ENCODE peak calls at places on chromosomes 6 and 20, in six cellular contexts. One of them, this sample, is unnamed.

GRCh38 chr6:78947962-78948361 is 80.6 kb downstream of the IRAK1BP1 start:
- DNase-seq in GM23338: no peak
- DNase-seq in HCT116: no peak
- DNase-seq in CD8-positive, alpha-beta T cell: no peak
- DNase-seq in transverse colon: no peak
- DNase-seq in pancreas: no peak
- DNase-seq in this sample: no peak

GRCh38 chr20:63830821-63831593 is at the start of gene ZBTB46:
- DNase-seq in GM23338: peak; percentile 68
- DNase-seq in transverse colon: peak; percentile 66
- DNase-seq in HCT116: no peak
- DNase-seq in pancreas: no peak
- DNase-seq in CD8-positive, alpha-beta T cell: no peak
- DNase-seq in this sample: peak; percentile 64

GRCh38 chr20:4813076-4813838 is 91.5 kb downstream of the PRND start:
- DNase-seq in pancreas: no peak
- DNase-seq in CD8-positive, alpha-beta T cell: no peak
- DNase-seq in transverse colon: peak; percentile 55
- DNase-seq in GM23338: no peak
- DNase-seq in HCT116: no peak
- DNase-seq in this sample: no peak

GRCh38 chr6:150711584-150712501 is 112.2 kb downstream of the PLEKHG1 start:
- DNase-seq in HCT116: no peak
- DNase-seq in transverse colon: peak; percentile 77
- DNase-seq in CD8-positive, alpha-beta T cell: no peak
- DNase-seq in GM23338: no peak
- DNase-seq in pancreas: no peak
- DNase-seq in this sample: no peak

GRCh38 chr6:78483546-78483945 is 383.8 kb upstream of the IRAK1BP1 start:
- DNase-seq in transverse colon: no peak
- DNase-seq in GM23338: no peak
- DNase-seq in CD8-positive, alpha-beta T cell: no peak
- DNase-seq in pancreas: no peak
- DNase-seq in HCT116: no peak
- DNase-seq in this sample: no peak

GRCh38 chr6:149963462-149964242 is at the start of gene ULBP1:
- DNase-seq in pancreas: peak; percentile 70
- DNase-seq in transverse colon: peak; percentile 78
- DNase-seq in CD8-positive, alpha-beta T cell: peak; percentile 44
- DNase-seq in GM23338: peak; percentile 92
- DNase-seq in HCT116: peak; percentile 81
- DNase-seq in this sample: no peak

GRCh38 chr20:38840053-38840893 is 34.8 kb downstream of the PPP1R16B start:
- DNase-seq in GM23338: no peak
- DNase-seq in transverse colon: no peak
- DNase-seq in HCT116: no peak
- DNase-seq in pancreas: no peak
- DNase-seq in CD8-positive, alpha-beta T cell: peak; percentile 12
- DNase-seq in this sample: peak; percentile 52

GRCh38 chr20:57570145-57570850 is 9.4 kb downstream of the PCK1 start:
- DNase-seq in HCT116: no peak
- DNase-seq in pancreas: no peak
- DNase-seq in CD8-positive, alpha-beta T cell: no peak
- DNase-seq in transverse colon: no peak
- DNase-seq in GM23338: no peak
- DNase-seq in this sample: no peak

GRCh38 chr6:55255061-55255571 is 72.2 kb upstream of the GFRAL start:
- DNase-seq in GM23338: no peak
- DNase-seq in HCT116: no peak
- DNase-seq in CD8-positive, alpha-beta T cell: no peak
- DNase-seq in transverse colon: no peak
- DNase-seq in pancreas: no peak
- DNase-seq in this sample: no peak

GRCh38 chr20:24950128-24950835 is 1.2 kb downstream of the CST7 start:
- DNase-seq in transverse colon: no peak
- DNase-seq in pancreas: peak; percentile 14
- DNase-seq in CD8-positive, alpha-beta T cell: no peak
- DNase-seq in HCT116: no peak
- DNase-seq in GM23338: no peak
- DNase-seq in this sample: no peak

GRCh38 chr6:143103916-143104315 is 43.2 kb downstream of the AIG1 start:
- DNase-seq in GM23338: no peak
- DNase-seq in HCT116: no peak
- DNase-seq in CD8-positive, alpha-beta T cell: no peak
- DNase-seq in pancreas: no peak
- DNase-seq in transverse colon: no peak
- DNase-seq in this sample: no peak

GRCh38 chr20:50130995-50131394 is 18.0 kb upstream of the UBE2V1 start:
- DNase-seq in transverse colon: peak; percentile 35
- DNase-seq in GM23338: no peak
- DNase-seq in pancreas: no peak
- DNase-seq in CD8-positive, alpha-beta T cell: no peak
- DNase-seq in HCT116: no peak
- DNase-seq in this sample: no peak

GRCh38 chr6:44363377-44363926 is 21.0 kb downstream of the SPATS1 start:
- DNase-seq in transverse colon: no peak
- DNase-seq in GM23338: no peak
- DNase-seq in CD8-positive, alpha-beta T cell: no peak
- DNase-seq in pancreas: no peak
- DNase-seq in HCT116: no peak
- DNase-seq in this sample: no peak

GRCh38 chr6:41560440-41561192 is 14.4 kb downstream of the FOXP4 start:
- DNase-seq in GM23338: peak; percentile 92
- DNase-seq in pancreas: peak; percentile 71
- DNase-seq in HCT116: no peak
- DNase-seq in transverse colon: peak; percentile 77
- DNase-seq in CD8-positive, alpha-beta T cell: peak; percentile 73
- DNase-seq in this sample: no peak

GRCh38 chr6:53628354-53629119 is 37.0 kb downstream of the KLHL31 start:
- DNase-seq in GM23338: no peak
- DNase-seq in pancreas: no peak
- DNase-seq in CD8-positive, alpha-beta T cell: no peak
- DNase-seq in HCT116: no peak
- DNase-seq in transverse colon: no peak
- DNase-seq in this sample: no peak

GRCh38 chr6:71766796-71767195 is 119.6 kb upstream of the RIMS1 start:
- DNase-seq in GM23338: no peak
- DNase-seq in HCT116: no peak
- DNase-seq in pancreas: no peak
- DNase-seq in CD8-positive, alpha-beta T cell: no peak
- DNase-seq in transverse colon: no peak
- DNase-seq in this sample: no peak

GRCh38 chr20:53707341-53708102 is 113.9 kb upstream of the ZNF217 start:
- DNase-seq in GM23338: peak; percentile 36
- DNase-seq in HCT116: no peak
- DNase-seq in pancreas: no peak
- DNase-seq in transverse colon: no peak
- DNase-seq in CD8-positive, alpha-beta T cell: no peak
- DNase-seq in this sample: no peak

GRCh38 chr6:52834481-52834880 is 6.1 kb downstream of the GSTA5 start:
- DNase-seq in CD8-positive, alpha-beta T cell: no peak
- DNase-seq in HCT116: no peak
- DNase-seq in transverse colon: no peak
- DNase-seq in GM23338: no peak
- DNase-seq in pancreas: no peak
- DNase-seq in this sample: no peak

GRCh38 chr20:51156041-51156795 is 133.3 kb upstream of the KCNG1 start:
- DNase-seq in transverse colon: no peak
- DNase-seq in pancreas: no peak
- DNase-seq in CD8-positive, alpha-beta T cell: no peak
- DNase-seq in HCT116: no peak
- DNase-seq in GM23338: no peak
- DNase-seq in this sample: no peak

GRCh38 chr6:139625998-139626975 is 251.8 kb upstream of the CITED2 start:
- DNase-seq in HCT116: no peak
- DNase-seq in CD8-positive, alpha-beta T cell: no peak
- DNase-seq in pancreas: no peak
- DNase-seq in GM23338: peak; percentile 14
- DNase-seq in transverse colon: no peak
- DNase-seq in this sample: no peak

GRCh38 chr20:4112490-4113420 is 97.4 kb upstream of the RNF24 start:
- DNase-seq in transverse colon: peak; percentile 56
- DNase-seq in pancreas: no peak
- DNase-seq in CD8-positive, alpha-beta T cell: no peak
- DNase-seq in HCT116: no peak
- DNase-seq in GM23338: no peak
- DNase-seq in this sample: no peak

GRCh38 chr6:140571139-140571538 is 1196.7 kb upstream of the CITED2 start:
- DNase-seq in GM23338: no peak
- DNase-seq in pancreas: no peak
- DNase-seq in HCT116: no peak
- DNase-seq in transverse colon: no peak
- DNase-seq in CD8-positive, alpha-beta T cell: no peak
- DNase-seq in this sample: no peak

GRCh38 chr6:142523485-142523884 is 221.7 kb downstream of the ADGRG6 start:
- DNase-seq in pancreas: no peak
- DNase-seq in GM23338: no peak
- DNase-seq in transverse colon: no peak
- DNase-seq in CD8-positive, alpha-beta T cell: no peak
- DNase-seq in HCT116: no peak
- DNase-seq in this sample: no peak

GRCh38 chr6:14917511-14917910 is 328.4 kb upstream of the JARID2 start:
- DNase-seq in pancreas: no peak
- DNase-seq in GM23338: no peak
- DNase-seq in HCT116: no peak
- DNase-seq in CD8-positive, alpha-beta T cell: no peak
- DNase-seq in transverse colon: no peak
- DNase-seq in this sample: no peak

GRCh38 chr20:46188866-46189265 is 70.8 kb downstream of the CD40 start:
- DNase-seq in CD8-positive, alpha-beta T cell: no peak
- DNase-seq in HCT116: no peak
- DNase-seq in GM23338: no peak
- DNase-seq in transverse colon: no peak
- DNase-seq in pancreas: no peak
- DNase-seq in this sample: no peak

GRCh38 chr6:27872634-27873028 is 39.6 kb downstream of the OR2B2 start:
- DNase-seq in GM23338: no peak
- DNase-seq in HCT116: no peak
- DNase-seq in CD8-positive, alpha-beta T cell: no peak
- DNase-seq in transverse colon: no peak
- DNase-seq in pancreas: no peak
- DNase-seq in this sample: no peak

GRCh38 chr6:41976794-41977484 is 35.3 kb upstream of the CCND3 start:
- DNase-seq in pancreas: no peak
- DNase-seq in transverse colon: no peak
- DNase-seq in CD8-positive, alpha-beta T cell: no peak
- DNase-seq in GM23338: no peak
- DNase-seq in HCT116: no peak
- DNase-seq in this sample: no peak

GRCh38 chr6:157597461-157598312 is 216.7 kb downstream of the ZDHHC14 start:
- DNase-seq in HCT116: peak; percentile 24
- DNase-seq in pancreas: peak; percentile 45
- DNase-seq in transverse colon: peak; percentile 61
- DNase-seq in CD8-positive, alpha-beta T cell: no peak
- DNase-seq in GM23338: peak; percentile 69
- DNase-seq in this sample: peak; percentile 26

GRCh38 chr6:45728674-45729073 is 287.0 kb downstream of the CLIC5 start:
- DNase-seq in HCT116: no peak
- DNase-seq in transverse colon: no peak
- DNase-seq in pancreas: no peak
- DNase-seq in CD8-positive, alpha-beta T cell: no peak
- DNase-seq in GM23338: no peak
- DNase-seq in this sample: no peak

GRCh38 chr20:31678389-31679356 is 41.0 kb downstream of the COX4I2 start:
- DNase-seq in HCT116: no peak
- DNase-seq in GM23338: peak; percentile 57
- DNase-seq in transverse colon: no peak
- DNase-seq in pancreas: no peak
- DNase-seq in CD8-positive, alpha-beta T cell: no peak
- DNase-seq in this sample: no peak
- H3K27ac ChIP-seq in HCT116: peak overlapping the region; percentile 79
- H3K27ac ChIP-seq in GM23338: peak overlapping the region; percentile 40
- H3K27ac ChIP-seq in transverse colon: no peak overlapping the region
- H3K27ac ChIP-seq in pancreas: no peak overlapping the region
- H3K27ac ChIP-seq in CD8-positive, alpha-beta T cell: no peak overlapping the region
- H3K27ac ChIP-seq in this sample: peak overlapping the region; percentile 48

DNA sequence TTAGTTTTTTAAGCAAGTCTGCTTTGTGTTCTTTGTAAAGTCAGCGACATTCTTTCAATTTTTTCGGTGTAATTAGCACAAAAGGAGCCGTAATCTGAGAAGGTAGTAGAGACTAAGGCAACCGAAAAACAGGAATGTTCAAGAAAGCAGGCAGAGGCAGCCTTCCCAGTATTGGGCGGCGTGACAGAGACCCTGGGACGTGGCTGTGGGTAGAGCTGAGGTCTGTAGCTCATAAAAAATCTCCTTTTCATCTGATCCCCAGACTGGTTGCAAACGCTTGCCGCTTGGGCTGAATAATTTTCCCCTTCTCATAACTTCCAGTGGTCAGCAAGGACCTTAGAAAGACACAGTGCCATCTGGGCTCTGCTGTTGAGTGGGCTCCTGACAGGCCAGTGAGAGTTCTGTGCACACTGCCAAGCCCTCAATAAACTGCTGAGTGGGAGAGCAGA is 30.8 kb downstream of the GNAS start:
- DNase-seq in pancreas: no peak
- DNase-seq in GM23338: peak; percentile 83
- DNase-seq in transverse colon: no peak
- DNase-seq in CD8-positive, alpha-beta T cell: no peak
- DNase-seq in HCT116: no peak
- DNase-seq in this sample: no peak
- H3K4me3 ChIP-seq in pancreas: no peak overlapping the region
- H3K4me3 ChIP-seq in GM23338: peak overlapping the region; percentile 33
- H3K4me3 ChIP-seq in transverse colon: no peak overlapping the region
- H3K4me3 ChIP-seq in CD8-positive, alpha-beta T cell: no peak overlapping the region
- H3K4me3 ChIP-seq in HCT116: no peak overlapping the region
- H3K4me3 ChIP-seq in this sample: no peak overlapping the region

GRCh38 chr6:161164182-161164625 is 109.7 kb downstream of the AGPAT4 start:
- DNase-seq in transverse colon: no peak
- DNase-seq in GM23338: no peak
- DNase-seq in pancreas: no peak
- DNase-seq in CD8-positive, alpha-beta T cell: no peak
- DNase-seq in HCT116: no peak
- DNase-seq in this sample: no peak
- H3K27ac ChIP-seq in transverse colon: no peak overlapping the region
- H3K27ac ChIP-seq in GM23338: no peak overlapping the region
- H3K27ac ChIP-seq in pancreas: no peak overlapping the region
- H3K27ac ChIP-seq in CD8-positive, alpha-beta T cell: no peak overlapping the region
- H3K27ac ChIP-seq in HCT116: no peak overlapping the region
- H3K27ac ChIP-seq in this sample: peak overlapping the region; percentile 36

DNA sequence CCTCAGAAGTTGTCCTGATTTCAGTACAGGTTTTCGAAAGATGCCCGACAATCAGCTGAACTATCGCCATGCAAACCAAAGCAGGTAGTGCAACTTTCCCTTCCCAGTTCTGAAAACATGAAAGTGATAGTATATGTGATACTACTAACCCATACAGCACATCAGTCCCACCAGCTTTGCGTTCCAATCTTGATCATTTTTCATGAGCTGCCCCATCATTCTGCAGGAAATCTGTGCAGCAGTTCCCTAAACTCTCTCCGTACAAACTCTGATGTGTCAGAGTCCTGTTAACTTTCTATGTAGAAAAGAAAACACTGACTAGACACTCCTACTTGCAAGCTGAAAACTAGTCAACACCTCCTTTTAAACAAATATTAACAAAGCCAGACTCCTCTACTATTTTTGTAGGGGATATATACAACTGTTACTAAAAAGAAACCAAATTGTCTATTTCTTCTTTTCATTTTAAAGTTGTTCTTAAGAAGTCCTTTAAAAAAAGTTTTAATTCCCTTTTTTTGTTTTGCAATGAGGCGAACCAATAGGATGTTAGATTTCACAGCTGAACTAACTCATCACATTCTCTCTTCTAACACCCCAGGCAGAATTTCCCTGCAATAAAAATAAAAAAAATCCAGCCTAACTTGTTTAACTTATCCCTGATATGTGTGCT is 99.6 kb upstream of the DST start:
- DNase-seq in HCT116: no peak
- DNase-seq in GM23338: no peak
- DNase-seq in transverse colon: no peak
- DNase-seq in pancreas: no peak
- DNase-seq in CD8-positive, alpha-beta T cell: no peak
- DNase-seq in this sample: no peak
- H3K4me3 ChIP-seq in HCT116: no peak overlapping the region
- H3K4me3 ChIP-seq in GM23338: no peak overlapping the region
- H3K4me3 ChIP-seq in transverse colon: no peak overlapping the region
- H3K4me3 ChIP-seq in pancreas: no peak overlapping the region
- H3K4me3 ChIP-seq in CD8-positive, alpha-beta T cell: no peak overlapping the region
- H3K4me3 ChIP-seq in this sample: peak overlapping the region; percentile 38